ENCODE peak calls at places on chromosomes 5 and 9, in seven cellular contexts. I is right lobe of liver; B is foreskin keratinocyte; R is activated CD8-positive, alpha-beta T cell treated with anti-CD3 and anti-CD28 coated beads for 36 hours; W is heart right ventricle; U is CD4-positive, alpha-beta T cell; D is upper lobe of right lung. E is an unnamed sample.

GRCh38 chr9:86488345-86488744 is 134.1 kb upstream of the TUT7 start:
- ATAC-seq in W (no peak), D (no peak), B (no peak), U (no peak), I (no peak), R (no peak), E (no peak)

GRCh38 chr5:138504799-138505198 is 38.2 kb downstream of the ETF1 start:
- ATAC-seq in B (peak), I (peak), R (no peak), U (no peak), W (peak), D (peak), E (no peak)

GRCh38 chr9:136784249-136784996 is 6.7 kb upstream of the TMEM141 start:
- ATAC-seq in W (no peak), I (no peak), D (no peak), B (no peak), U (no peak), R (peak), E (no peak)

GRCh38 chr5:32443145-32443540 is 1.4 kb downstream of the ZFR start:
- ATAC-seq in I (no peak), U (no peak), D (no peak), B (peak), W (no peak), R (peak), E (no peak)

GRCh38 chr5:178120661-178121357 is 7.5 kb downstream of the N4BP3 start:
- ATAC-seq in D (peak), I (peak), B (peak), R (peak), W (peak), U (peak), E (peak)

GRCh38 chr5:95720094-95720793 is 10.9 kb upstream of the RHOBTB3 start:
- ATAC-seq in B (no peak), R (no peak), D (peak), W (no peak), I (no peak), U (no peak), E (no peak)

GRCh38 chr5:135266301-135266630 is 132.8 kb downstream of the MACROH2A1 start:
- ATAC-seq in D (no peak), R (no peak), B (no peak), W (no peak), U (no peak), I (no peak), E (no peak)

GRCh38 chr5:163943546-163943945 is 438.1 kb downstream of the MAT2B start:
- ATAC-seq in D (peak), B (no peak), W (no peak), U (no peak), R (no peak), I (peak), E (peak)

GRCh38 chr5:66180282-66180955 is 36.3 kb downstream of the SREK1 start:
- ATAC-seq in W (no peak), D (no peak), U (no peak), B (no peak), I (no peak), R (no peak), E (no peak)

GRCh38 chr5:8864053-8864452 is 681.8 kb downstream of the SEMA5A start:
- ATAC-seq in W (no peak), B (peak), D (peak), R (no peak), I (peak), U (no peak), E (no peak)

GRCh38 chr5:73312146-73312871 is 136.3 kb downstream of the FOXD1 start:
- ATAC-seq in D (peak), W (no peak), U (peak), B (no peak), I (peak), R (peak), E (no peak)

GRCh38 chr5:79133121-79133656 is 21.6 kb downstream of the BHMT start:
- ATAC-seq in U (peak), B (peak), I (peak), D (peak), W (peak), R (no peak), E (no peak)